ENCODE peak calls at places on chromosomes 6 and 20, in six cellular contexts. One of them, this sample, is unnamed.
A peak's percentile ranks its signal among the peaks of the same experiment; 100 is the strongest.

GRCh38 chr6:33170176-33171095 is 21.8 kb downstream of the COL11A2 start:
- DNase-seq in tibial artery: no peak
- DNase-seq in WERI-Rb-1: no peak
- DNase-seq in foreskin keratinocyte: no peak
- DNase-seq in A549: no peak
- DNase-seq in left lung: peak; percentile 24
- DNase-seq in this sample: no peak

GRCh38 chr6:37783025-37783825 is 36.3 kb upstream of the ZFAND3 start:
- DNase-seq in left lung: no peak
- DNase-seq in foreskin keratinocyte: no peak
- DNase-seq in tibial artery: peak; percentile 32
- DNase-seq in A549: no peak
- DNase-seq in WERI-Rb-1: no peak
- DNase-seq in this sample: peak; percentile 85

GRCh38 chr20:53984781-53985518 is 85.4 kb downstream of the BCAS1 start:
- DNase-seq in tibial artery: no peak
- DNase-seq in foreskin keratinocyte: no peak
- DNase-seq in left lung: no peak
- DNase-seq in A549: no peak
- DNase-seq in WERI-Rb-1: no peak
- DNase-seq in this sample: no peak

GRCh38 chr6:17600527-17601388 is 656 bp downstream of the FAM8A1 start:
- DNase-seq in WERI-Rb-1: peak; percentile 57
- DNase-seq in foreskin keratinocyte: no peak
- DNase-seq in left lung: peak; percentile 55
- DNase-seq in A549: no peak
- DNase-seq in tibial artery: peak; percentile 37
- DNase-seq in this sample: peak; percentile 64

GRCh38 chr6:74631558-74631957 is 574.3 kb downstream of the COL12A1 start:
- DNase-seq in foreskin keratinocyte: no peak
- DNase-seq in A549: no peak
- DNase-seq in WERI-Rb-1: no peak
- DNase-seq in tibial artery: no peak
- DNase-seq in left lung: no peak
- DNase-seq in this sample: no peak

GRCh38 chr6:27091661-27092315 is 155.7 kb upstream of the PRSS16 start:
- DNase-seq in tibial artery: no peak
- DNase-seq in A549: peak; percentile 72
- DNase-seq in WERI-Rb-1: no peak
- DNase-seq in foreskin keratinocyte: peak; percentile 87
- DNase-seq in left lung: no peak
- DNase-seq in this sample: peak; percentile 57

GRCh38 chr6:127590344-127590743 is 13.4 kb downstream of the C6orf58 start:
- DNase-seq in left lung: no peak
- DNase-seq in tibial artery: no peak
- DNase-seq in A549: no peak
- DNase-seq in foreskin keratinocyte: peak; percentile 43
- DNase-seq in WERI-Rb-1: no peak
- DNase-seq in this sample: no peak

GRCh38 chr6:117840541-117840983 is 66.5 kb upstream of the SLC35F1 start:
- DNase-seq in tibial artery: no peak
- DNase-seq in WERI-Rb-1: peak; percentile 31
- DNase-seq in A549: peak; percentile 18
- DNase-seq in left lung: no peak
- DNase-seq in foreskin keratinocyte: no peak
- DNase-seq in this sample: no peak

GRCh38 chr6:160692369-160692959 is 9.6 kb upstream of the PLG start:
- DNase-seq in tibial artery: no peak
- DNase-seq in foreskin keratinocyte: no peak
- DNase-seq in A549: no peak
- DNase-seq in left lung: no peak
- DNase-seq in WERI-Rb-1: no peak
- DNase-seq in this sample: no peak
- TF ChIP-seq CTCF in tibial artery: no peak
- TF ChIP-seq CTCF in foreskin keratinocyte: peak; percentile 20
- TF ChIP-seq CTCF in A549: no peak
- TF ChIP-seq CTCF in left lung: no peak
- TF ChIP-seq CTCF in WERI-Rb-1: peak; percentile 30
- TF ChIP-seq CTCF in this sample: peak; percentile 66

GRCh38 chr6:3376064-3376463 is 80.8 kb downstream of the SLC22A23 start:
- DNase-seq in WERI-Rb-1: no peak
- DNase-seq in left lung: no peak
- DNase-seq in tibial artery: no peak
- DNase-seq in foreskin keratinocyte: no peak
- DNase-seq in A549: no peak
- DNase-seq in this sample: no peak
- H3K27ac ChIP-seq in WERI-Rb-1: no peak overlapping the region
- H3K27ac ChIP-seq in left lung: no peak overlapping the region
- H3K27ac ChIP-seq in tibial artery: no peak overlapping the region
- H3K27ac ChIP-seq in foreskin keratinocyte: no peak overlapping the region
- H3K27ac ChIP-seq in A549: no peak overlapping the region
- H3K27ac ChIP-seq in this sample: no peak overlapping the region

DNA sequence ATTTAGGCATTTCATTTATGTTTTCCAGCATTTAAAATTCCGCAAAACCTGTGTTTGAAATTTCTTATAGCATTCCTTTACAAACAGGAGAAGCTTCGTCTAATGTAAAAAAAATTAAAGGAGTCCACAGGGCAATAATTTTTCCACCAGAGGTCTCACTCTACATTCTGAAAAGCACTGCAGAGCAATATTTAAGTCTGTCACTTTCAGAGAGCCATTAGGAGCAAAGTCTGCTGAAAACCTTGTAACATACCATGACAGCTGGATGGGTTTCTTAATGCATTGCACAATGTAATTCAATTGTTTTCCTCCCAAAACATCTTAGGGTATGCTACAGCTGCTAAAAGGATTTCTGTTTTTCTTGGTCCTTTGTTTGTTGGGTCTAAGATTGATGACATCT is 18.0 kb downstream of the BAG2 start:
- DNase-seq in WERI-Rb-1: no peak
- DNase-seq in A549: no peak
- DNase-seq in left lung: no peak
- DNase-seq in tibial artery: no peak
- DNase-seq in foreskin keratinocyte: no peak
- DNase-seq in this sample: no peak
- TF ChIP-seq CTCF in WERI-Rb-1: peak; percentile 3
- TF ChIP-seq CTCF in A549: peak; percentile 48
- TF ChIP-seq CTCF in left lung: no peak
- TF ChIP-seq CTCF in tibial artery: peak; percentile 44
- TF ChIP-seq CTCF in foreskin keratinocyte: peak; percentile 52
- TF ChIP-seq CTCF in this sample: no peak

DNA sequence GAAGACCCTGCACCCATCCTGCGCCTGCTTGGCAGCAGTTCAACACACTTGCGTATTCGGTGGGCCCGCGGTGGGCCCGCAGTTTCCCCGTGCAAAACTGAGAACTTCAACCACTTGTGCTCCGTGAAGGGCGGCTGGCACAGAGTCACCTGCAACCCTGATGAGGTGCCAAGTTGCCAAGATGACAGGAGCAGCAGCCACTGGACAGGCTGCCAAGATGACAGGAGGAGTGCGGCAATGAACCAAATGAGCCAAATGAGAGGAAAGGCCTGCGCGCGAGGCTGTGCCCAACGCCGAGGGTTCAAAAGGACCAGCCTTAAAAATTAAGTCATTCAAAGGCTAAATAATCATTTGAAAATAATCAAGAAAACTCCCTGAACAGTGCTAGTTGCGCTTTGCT is 20.1 kb downstream of the DIDO1 start:
- DNase-seq in left lung: no peak
- DNase-seq in WERI-Rb-1: no peak
- DNase-seq in tibial artery: no peak
- DNase-seq in foreskin keratinocyte: no peak
- DNase-seq in A549: no peak
- DNase-seq in this sample: no peak
- H3K27ac ChIP-seq in left lung: no peak overlapping the region
- H3K27ac ChIP-seq in WERI-Rb-1: no peak overlapping the region
- H3K27ac ChIP-seq in tibial artery: no peak overlapping the region
- H3K27ac ChIP-seq in foreskin keratinocyte: no peak overlapping the region
- H3K27ac ChIP-seq in A549: no peak overlapping the region
- H3K27ac ChIP-seq in this sample: no peak overlapping the region

GRCh38 chr20:35991142-35991771 is 22.9 kb downstream of the CNBD2 start:
- DNase-seq in foreskin keratinocyte: no peak
- DNase-seq in tibial artery: no peak
- DNase-seq in WERI-Rb-1: peak; percentile 32
- DNase-seq in A549: peak; percentile 79
- DNase-seq in left lung: no peak
- DNase-seq in this sample: no peak
- TF ChIP-seq CTCF in foreskin keratinocyte: peak; percentile 54
- TF ChIP-seq CTCF in tibial artery: peak; percentile 48
- TF ChIP-seq CTCF in WERI-Rb-1: peak; percentile 52
- TF ChIP-seq CTCF in A549: peak; percentile 44
- TF ChIP-seq CTCF in left lung: peak; percentile 22
- TF ChIP-seq CTCF in this sample: peak; percentile 63

GRCh38 chr6:105038259-105038658 is 81.4 kb downstream of the LIN28B start:
- DNase-seq in A549: no peak
- DNase-seq in left lung: no peak
- DNase-seq in WERI-Rb-1: no peak
- DNase-seq in foreskin keratinocyte: no peak
- DNase-seq in tibial artery: no peak
- DNase-seq in this sample: peak; percentile 49

GRCh38 chr6:105042648-105043047 is 85.7 kb downstream of the LIN28B start:
- DNase-seq in tibial artery: no peak
- DNase-seq in left lung: no peak
- DNase-seq in A549: no peak
- DNase-seq in WERI-Rb-1: no peak
- DNase-seq in foreskin keratinocyte: no peak
- DNase-seq in this sample: no peak

GRCh38 chr6:105043979-105044378 is 87.1 kb downstream of the LIN28B start:
- DNase-seq in WERI-Rb-1: no peak
- DNase-seq in A549: no peak
- DNase-seq in tibial artery: no peak
- DNase-seq in left lung: no peak
- DNase-seq in foreskin keratinocyte: no peak
- DNase-seq in this sample: no peak

GRCh38 chr6:105045546-105045945 is 88.6 kb downstream of the LIN28B start:
- DNase-seq in foreskin keratinocyte: peak; percentile 60
- DNase-seq in A549: peak; percentile 7
- DNase-seq in left lung: no peak
- DNase-seq in tibial artery: no peak
- DNase-seq in WERI-Rb-1: no peak
- DNase-seq in this sample: no peak

GRCh38 chr6:105041880-105042279 is 85.0 kb downstream of the LIN28B start:
- DNase-seq in WERI-Rb-1: no peak
- DNase-seq in left lung: no peak
- DNase-seq in foreskin keratinocyte: no peak
- DNase-seq in A549: no peak
- DNase-seq in tibial artery: no peak
- DNase-seq in this sample: no peak
- H3K27ac ChIP-seq in WERI-Rb-1: no peak overlapping the region
- H3K27ac ChIP-seq in left lung: no peak overlapping the region
- H3K27ac ChIP-seq in foreskin keratinocyte: no peak overlapping the region
- H3K27ac ChIP-seq in A549: peak overlapping the region; percentile 41
- H3K27ac ChIP-seq in tibial artery: no peak overlapping the region
- H3K27ac ChIP-seq in this sample: no peak overlapping the region

DNA sequence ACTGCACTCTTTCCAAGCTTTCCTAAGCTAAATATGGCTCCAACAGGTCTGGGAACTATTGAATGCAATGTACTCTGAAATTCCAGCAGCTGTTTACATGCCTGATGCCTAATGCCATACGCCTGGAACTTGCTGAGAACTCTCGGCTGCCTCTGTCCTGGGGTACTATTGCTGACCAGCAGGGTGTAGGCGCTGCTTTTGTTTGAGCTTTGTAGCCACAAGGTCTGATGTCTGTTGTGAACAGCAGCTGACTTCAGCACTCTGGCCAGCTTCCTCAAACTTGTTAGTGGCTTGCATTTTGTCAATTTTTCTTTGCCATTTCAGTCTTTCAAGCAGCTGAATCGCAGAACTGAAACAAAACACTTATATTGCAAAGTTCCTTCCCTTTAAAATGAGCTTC is 26.7 kb downstream of the SAYSD1 start:
- DNase-seq in WERI-Rb-1: no peak
- DNase-seq in foreskin keratinocyte: peak; percentile 2
- DNase-seq in A549: peak; percentile 17
- DNase-seq in left lung: peak; percentile 44
- DNase-seq in tibial artery: peak; percentile 46
- DNase-seq in this sample: peak; percentile 84
- TF ChIP-seq CTCF in WERI-Rb-1: peak; percentile 30
- TF ChIP-seq CTCF in foreskin keratinocyte: peak; percentile 38
- TF ChIP-seq CTCF in A549: no peak
- TF ChIP-seq CTCF in left lung: peak; percentile 47
- TF ChIP-seq CTCF in tibial artery: peak; percentile 49
- TF ChIP-seq CTCF in this sample: peak; percentile 63

GRCh38 chr6:41008011-41008410 is 31.0 kb downstream of the UNC5CL start:
- DNase-seq in tibial artery: no peak
- DNase-seq in A549: no peak
- DNase-seq in foreskin keratinocyte: no peak
- DNase-seq in WERI-Rb-1: no peak
- DNase-seq in left lung: no peak
- DNase-seq in this sample: no peak
- H3K27ac ChIP-seq in tibial artery: no peak overlapping the region
- H3K27ac ChIP-seq in A549: peak overlapping the region; percentile 75
- H3K27ac ChIP-seq in foreskin keratinocyte: no peak overlapping the region
- H3K27ac ChIP-seq in WERI-Rb-1: no peak overlapping the region
- H3K27ac ChIP-seq in left lung: no peak overlapping the region
- H3K27ac ChIP-seq in this sample: no peak overlapping the region

GRCh38 chr6:5782783-5783567 is 223.8 kb downstream of the NRN1 start:
- DNase-seq in left lung: no peak
- DNase-seq in foreskin keratinocyte: no peak
- DNase-seq in tibial artery: peak; percentile 31
- DNase-seq in A549: no peak
- DNase-seq in WERI-Rb-1: peak; percentile 78
- DNase-seq in this sample: no peak
- TF ChIP-seq CTCF in left lung: no peak
- TF ChIP-seq CTCF in foreskin keratinocyte: no peak
- TF ChIP-seq CTCF in tibial artery: no peak
- TF ChIP-seq CTCF in A549: no peak
- TF ChIP-seq CTCF in WERI-Rb-1: peak; percentile 10
- TF ChIP-seq CTCF in this sample: no peak

GRCh38 chr20:49951160-49951559 is 15.0 kb downstream of the RNF114 start:
- DNase-seq in left lung: no peak
- DNase-seq in WERI-Rb-1: no peak
- DNase-seq in tibial artery: no peak
- DNase-seq in A549: no peak
- DNase-seq in foreskin keratinocyte: no peak
- DNase-seq in this sample: no peak
- H3K27ac ChIP-seq in left lung: no peak overlapping the region
- H3K27ac ChIP-seq in WERI-Rb-1: no peak overlapping the region
- H3K27ac ChIP-seq in tibial artery: no peak overlapping the region
- H3K27ac ChIP-seq in A549: no peak overlapping the region
- H3K27ac ChIP-seq in foreskin keratinocyte: peak overlapping the region; percentile 54
- H3K27ac ChIP-seq in this sample: no peak overlapping the region

This sample was measured in H9.